ENCODE peak calls at places on chromosomes 6 and 20, in seven cellular contexts. E, F, Q, G, H, W and P are unnamed samples.

GRCh38 chr20:10551732-10552724 is 116.9 kb downstream of the SLX4IP start:
- DNase-seq in E (no peak), F (no peak), Q (no peak), G (no peak), H (no peak), W (no peak), P (peak; percentile 19)

GRCh38 chr6:31246051-31246495 is 25.8 kb downstream of the HLA-C start:
- DNase-seq in E (peak; percentile 53), F (no peak), Q (no peak), G (no peak), H (peak; percentile 37), W (peak; percentile 82), P (peak; percentile 69)

GRCh38 chr6:56684342-56685101 is 41.8 kb upstream of the DST start:
- DNase-seq in E (no peak), F (no peak), Q (no peak), G (no peak), H (no peak), W (no peak), P (no peak)

GRCh38 chr20:44273231-44274215 is 26.4 kb downstream of the GDAP1L1 start:
- DNase-seq in E (no peak), F (no peak), Q (no peak), G (no peak), H (no peak), W (no peak), P (no peak)

GRCh38 chr20:36214684-36215256 is 21.5 kb upstream of the AAR2 start:
- DNase-seq in E (peak; percentile 37), F (peak; percentile 52), Q (peak; percentile 27), G (no peak), H (peak; percentile 49), W (peak; percentile 40), P (peak; percentile 25)

GRCh38 chr6:36063318-36063717 is 35.7 kb downstream of the MAPK14 start:
- DNase-seq in E (no peak), F (no peak), Q (no peak), G (no peak), H (no peak), W (no peak), P (no peak)

GRCh38 chr6:3390698-3391097 is 66.2 kb downstream of the SLC22A23 start:
- DNase-seq in E (peak; percentile 97), F (no peak), Q (no peak), G (no peak), H (no peak), W (peak; percentile 98), P (peak; percentile 98)

GRCh38 chr6:159068904-159069578 is 24.2 kb upstream of the TAGAP start:
- DNase-seq in E (no peak), F (no peak), Q (no peak), G (no peak), H (no peak), W (no peak), P (no peak)

GRCh38 chr20:20184711-20185110 is 132.4 kb downstream of the CFAP61 start:
- DNase-seq in E (no peak), F (no peak), Q (no peak), G (no peak), H (no peak), W (no peak), P (no peak)

GRCh38 chr20:64093013-64093503 is 8.9 kb upstream of the LKAAEAR1 start:
- DNase-seq in E (no peak), F (peak; percentile 76), Q (no peak), G (no peak), H (no peak), W (no peak), P (no peak)